ENCODE peak calls at places on chromosomes 5 and 9, in ten cellular contexts. R is HCT116, C is mesendoderm, L is breast epithelium, Q is adrenal gland, W is endodermal cell, D is A549, V is IMR-90, S is fibroblast of lung, I is RWPE1. E is an unnamed sample.

GRCh38 chr9:108434502-108434901 is 421.3 kb downstream of the ACTL7B start:
- DNase-seq in R (no peak), V (peak; percentile 49), S (peak; percentile 75), I (peak; percentile 37), D (no peak), Q (no peak), W (no peak), L (no peak), C (peak; percentile 15), E (no peak)

GRCh38 chr5:159504857-159505304 is 174.6 kb upstream of the IL12B start:
- DNase-seq in R (no peak), S (peak; percentile 74), D (no peak), W (no peak), I (peak; percentile 72), Q (peak; percentile 44), V (peak; percentile 78), L (no peak), C (peak; percentile 62), E (peak; percentile 63)

GRCh38 chr9:108185613-108186012 is 670.2 kb downstream of the ACTL7B start:
- DNase-seq in L (no peak), W (no peak), V (no peak), I (no peak), R (no peak), S (no peak), D (no peak), C (peak; percentile 10), Q (no peak), E (no peak)

GRCh38 chr9:72428329-72428728 is 63.3 kb upstream of the ZFAND5 start:
- DNase-seq in V (peak; percentile 60), R (no peak), C (no peak), D (no peak), S (peak; percentile 15), W (no peak), Q (no peak), I (no peak), L (no peak), E (no peak)

GRCh38 chr5:86546582-86546981 is 71.2 kb upstream of the COX7C start:
- DNase-seq in L (no peak), Q (no peak), C (no peak), R (peak; percentile 42), W (no peak), V (no peak), I (no peak), S (no peak), D (no peak), E (no peak)

GRCh38 chr5:672329-673139 is 20.6 kb downstream of the TPPP start:
- DNase-seq in Q (peak; percentile 60), C (peak; percentile 95), L (peak; percentile 95), I (peak; percentile 65), D (peak; percentile 79), W (peak; percentile 84), R (no peak), V (peak; percentile 68), S (peak; percentile 82), E (peak; percentile 85)

GRCh38 chr9:69122391-69123141 is 51.5 kb upstream of the TJP2 start:
- DNase-seq in R (peak; percentile 80), Q (no peak), D (peak; percentile 10), S (peak; percentile 76), V (peak; percentile 84), L (no peak), W (peak; percentile 75), I (peak; percentile 77), C (peak; percentile 80), E (no peak)

GRCh38 chr9:13144176-13144820 is 135.2 kb downstream of the MPDZ start:
- DNase-seq in S (peak; percentile 11), L (no peak), I (no peak), W (no peak), V (no peak), Q (no peak), R (no peak), C (no peak), D (no peak), E (no peak)

GRCh38 chr9:33154368-33154767 is 12.8 kb downstream of the B4GALT1 start:
- DNase-seq in Q (no peak), S (no peak), C (no peak), R (no peak), D (no peak), L (no peak), I (no peak), V (no peak), W (no peak), E (no peak)

GRCh38 chr9:33151007-33151557 is 16.1 kb downstream of the B4GALT1 start:
- DNase-seq in S (peak; percentile 97), Q (peak; percentile 62), D (no peak), C (peak; percentile 45), L (no peak), W (peak; percentile 51), I (no peak), R (no peak), V (peak; percentile 98), E (no peak)

GRCh38 chr9:33153001-33153400 is 14.1 kb downstream of the B4GALT1 start:
- DNase-seq in L (no peak), D (no peak), S (no peak), C (no peak), Q (no peak), R (no peak), V (no peak), I (no peak), W (no peak), E (no peak)

GRCh38 chr9:33153666-33154065 is 13.5 kb downstream of the B4GALT1 start:
- DNase-seq in V (no peak), C (no peak), I (no peak), R (no peak), L (no peak), Q (no peak), S (no peak), W (no peak), D (no peak), E (no peak)

DNA sequence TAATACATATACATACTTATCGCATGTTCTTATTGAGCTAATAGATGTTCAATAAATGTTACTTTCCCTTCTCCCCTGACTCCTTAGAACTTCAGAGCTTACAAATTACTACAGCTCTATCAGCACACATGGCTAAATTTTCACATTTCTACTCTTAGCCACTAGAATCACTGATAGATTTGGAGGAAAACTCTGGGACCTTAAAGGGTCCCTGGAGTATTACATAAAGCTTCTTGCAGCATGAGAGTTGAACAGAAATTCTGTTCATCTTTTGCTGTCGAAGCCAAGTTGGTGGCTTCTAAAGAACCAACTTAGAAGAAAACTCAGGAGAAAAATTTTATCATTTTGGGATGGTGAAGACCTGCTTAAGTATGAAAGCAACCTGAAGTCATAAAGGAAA is 15.5 kb downstream of the B4GALT1 start:
- DNase-seq in R (no peak), Q (no peak), C (no peak), S (no peak), V (no peak), L (no peak), I (no peak), W (peak; percentile 15), D (no peak), E (no peak)
- H3K27ac ChIP-seq in R (no peak overlapping the region), Q (peak overlapping the region; percentile 31), C (no peak overlapping the region), S (peak overlapping the region; percentile 46), V (peak overlapping the region; percentile 83), L (peak overlapping the region; percentile 79), I (peak overlapping the region; percentile 84), W (no peak overlapping the region), D (peak overlapping the region; percentile 73), E (peak overlapping the region; percentile 72)

DNA sequence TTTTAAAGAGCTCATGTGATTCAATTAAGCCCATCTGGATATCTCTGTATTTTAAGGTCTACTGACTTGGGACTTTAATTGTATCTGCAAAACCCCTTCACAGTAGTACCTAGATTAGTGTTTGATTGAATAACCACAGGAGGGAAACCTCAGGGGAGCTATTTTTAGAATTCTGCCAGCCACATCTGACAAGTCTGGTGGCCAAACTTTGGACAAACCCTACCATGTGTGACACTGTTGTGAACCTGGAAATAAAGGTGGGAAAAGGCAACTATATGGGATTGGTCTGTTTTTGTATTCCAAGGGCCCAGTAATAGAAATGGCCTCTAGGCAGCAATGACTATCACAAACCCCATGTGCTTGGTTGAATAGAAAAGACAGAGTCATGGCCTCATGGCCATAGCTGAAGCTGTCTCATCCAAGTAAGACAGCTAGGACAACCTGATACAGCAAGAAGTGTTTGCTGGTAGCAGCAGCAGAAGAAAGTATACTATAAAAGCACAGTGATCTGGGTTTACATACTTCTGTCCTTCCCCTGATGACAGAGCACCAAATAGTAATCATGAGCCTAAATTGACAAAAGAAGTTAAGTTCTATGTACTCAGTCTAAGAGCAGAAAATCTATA is 189.6 kb downstream of the ARHGAP26 start:
- DNase-seq in V (peak; percentile 45), C (peak; percentile 50), I (no peak), R (no peak), D (no peak), W (no peak), L (no peak), S (no peak), Q (no peak), E (no peak)
- H3K27ac ChIP-seq in V (no peak overlapping the region), C (peak overlapping the region; percentile 45), I (no peak overlapping the region), R (peak overlapping the region; percentile 61), D (peak overlapping the region; percentile 88), W (no peak overlapping the region), L (no peak overlapping the region), S (no peak overlapping the region), Q (no peak overlapping the region), E (no peak overlapping the region)

DNA sequence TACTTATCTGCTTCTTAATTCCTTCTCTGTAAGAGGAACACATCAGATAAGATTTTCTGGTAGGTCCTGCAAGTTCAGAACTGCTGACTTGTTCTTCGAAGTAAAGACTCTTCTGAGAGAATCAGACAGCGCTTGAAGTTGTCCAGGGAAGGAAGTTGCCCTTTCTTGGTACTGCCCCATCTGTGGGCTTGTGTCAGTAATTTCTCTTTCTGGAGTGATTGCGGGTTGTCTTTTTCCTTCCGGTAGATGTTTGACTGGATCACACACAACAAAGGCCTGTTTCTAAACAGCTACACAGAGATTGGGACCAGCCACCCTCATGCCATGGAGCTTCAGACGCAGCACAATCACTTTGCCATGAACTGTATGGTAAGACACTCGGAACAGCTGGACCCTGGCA is 149.6 kb downstream of the TRIO start:
- DNase-seq in I (no peak), S (no peak), W (no peak), C (no peak), R (no peak), Q (no peak), L (no peak), V (no peak), D (no peak), E (no peak)
- H3K27ac ChIP-seq in I (no peak overlapping the region), S (no peak overlapping the region), W (no peak overlapping the region), C (no peak overlapping the region), R (no peak overlapping the region), Q (no peak overlapping the region), L (no peak overlapping the region), V (peak overlapping the region; percentile 21), D (no peak overlapping the region), E (no peak overlapping the region)

DNA sequence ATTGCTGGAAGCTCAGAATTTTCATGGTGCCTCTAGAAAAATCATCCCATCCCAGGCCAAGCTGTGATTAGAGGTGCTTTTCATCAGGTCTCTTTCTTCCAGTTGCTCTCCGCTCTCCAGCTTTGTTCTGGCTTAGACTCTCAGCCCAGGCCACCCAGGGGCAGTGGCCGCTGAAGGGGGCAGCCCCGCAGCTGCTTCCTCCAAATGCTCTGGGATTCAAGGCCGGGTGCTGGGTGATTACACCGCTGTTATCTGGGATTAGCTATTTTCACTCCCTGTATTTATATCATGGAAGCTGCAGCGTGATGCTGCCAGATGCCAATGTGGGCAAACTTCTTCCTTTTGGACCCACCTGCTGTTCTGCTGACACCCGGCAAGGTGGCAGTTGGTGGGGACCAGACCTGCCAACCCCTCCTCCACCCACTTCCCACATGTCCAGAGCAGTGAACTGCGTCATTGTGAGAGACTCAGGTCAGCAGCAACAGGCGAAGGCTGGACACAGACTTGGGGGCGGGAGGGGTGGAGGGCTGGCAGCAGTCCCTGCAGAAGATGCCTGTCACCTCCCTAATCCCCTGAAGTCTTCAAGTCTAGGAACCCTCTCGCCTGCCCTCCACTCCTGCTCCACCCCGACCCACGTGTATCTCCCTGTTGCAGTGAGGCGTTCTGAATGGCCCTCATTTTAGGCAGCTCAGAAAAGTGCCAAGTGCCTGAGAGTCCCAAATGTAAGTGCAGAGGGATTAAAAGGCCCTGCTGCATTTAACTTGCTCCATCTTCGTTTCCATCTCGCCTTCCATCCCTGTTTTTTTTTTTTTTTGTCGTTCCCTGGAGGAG is 34.0 kb upstream of the NKX2-5 start:
- DNase-seq in C (no peak), W (no peak), L (no peak), V (no peak), D (no peak), R (no peak), S (no peak), I (no peak), Q (no peak), E (no peak)
- H3K27ac ChIP-seq in C (no peak overlapping the region), W (no peak overlapping the region), L (no peak overlapping the region), V (no peak overlapping the region), D (no peak overlapping the region), R (no peak overlapping the region), S (no peak overlapping the region), I (no peak overlapping the region), Q (no peak overlapping the region), E (no peak overlapping the region)

E was measured in kidney.